ENCODE peak calls at places on chromosomes 13 and 19, in eight cellular contexts. X is Calu3, D is astrocyte, W is upper lobe of left lung, J is WTC11, I is HFFc6, Y is PC-9, R is cardiac muscle cell. M is an unnamed sample.

GRCh38 chr19:21584532-21584931 is 79.1 kb downstream of the ZNF429 start:
- DNase-seq in X (no peak), D (no peak), W (no peak), J (no peak), I (no peak), Y (no peak), R (no peak), M (no peak)

GRCh38 chr19:19530423-19530804 is 1.7 kb downstream of the YJEFN3 start:
- DNase-seq in X (no peak), D (no peak), W (no peak), J (no peak), I (no peak), Y (no peak), R (peak; percentile 34), M (no peak)

GRCh38 chr19:17802137-17802858 is 7.4 kb downstream of the B3GNT3 start:
- DNase-seq in X (no peak), D (no peak), W (no peak), J (no peak), I (no peak), Y (no peak), R (no peak), M (no peak)

GRCh38 chr13:39401091-39401647 is 201.8 kb downstream of the LHFPL6 start:
- DNase-seq in X (no peak), D (no peak), W (no peak), J (no peak), I (no peak), Y (no peak), R (no peak), M (no peak)

GRCh38 chr13:99995503-99996176 is 14.1 kb downstream of the ZIC2 start:
- DNase-seq in X (no peak), D (no peak), W (no peak), J (no peak), I (no peak), Y (no peak), R (no peak), M (no peak)

GRCh38 chr19:51971624-51972023 is 15.0 kb downstream of the ZNF350 start:
- DNase-seq in X (peak; percentile 5), D (peak; percentile 24), W (no peak), J (no peak), I (no peak), Y (no peak), R (peak; percentile 22), M (no peak)

GRCh38 chr13:110644892-110645521 is 29.7 kb downstream of the NAXD start:
- DNase-seq in X (no peak), D (peak; percentile 48), W (peak; percentile 68), J (peak; percentile 89), I (peak; percentile 71), Y (no peak), R (peak; percentile 65), M (no peak)

GRCh38 chr19:18684642-18684993 is 1.1 kb downstream of the CRTC1 start:
- DNase-seq in X (no peak), D (no peak), W (no peak), J (no peak), I (no peak), Y (no peak), R (no peak), M (no peak)

GRCh38 chr13:28685892-28686291 is 27.0 kb downstream of the POMP start:
- DNase-seq in X (no peak), D (no peak), W (no peak), J (no peak), I (no peak), Y (no peak), R (no peak), M (no peak)

GRCh38 chr13:35470671-35471465 is 5.6 kb downstream of the MAB21L1 start:
- DNase-seq in X (no peak), D (peak; percentile 25), W (no peak), J (peak; percentile 72), I (peak; percentile 74), Y (no peak), R (peak; percentile 48), M (no peak)

GRCh38 chr13:30079501-30079900 is 227.8 kb downstream of the KATNAL1 start:
- DNase-seq in X (no peak), D (no peak), W (no peak), J (no peak), I (no peak), Y (no peak), R (no peak), M (no peak)

GRCh38 chr13:27822258-27822872 is 30.1 kb downstream of the GSX1 start:
- DNase-seq in X (no peak), D (no peak), W (no peak), J (no peak), I (no peak), Y (no peak), R (no peak), M (no peak)

GRCh38 chr13:42876270-42876714 is 94.9 kb downstream of the FAM216B start:
- DNase-seq in X (no peak), D (no peak), W (no peak), J (no peak), I (no peak), Y (no peak), R (peak; percentile 35), M (no peak)

GRCh38 chr13:26053418-26053980 is 1.7 kb upstream of the SHISA2 start:
- DNase-seq in X (no peak), D (no peak), W (no peak), J (no peak), I (no peak), Y (no peak), R (no peak), M (no peak)

GRCh38 chr19:42542791-42543190 is 14.5 kb upstream of the CEACAM1 start:
- DNase-seq in X (no peak), D (no peak), W (no peak), J (no peak), I (no peak), Y (no peak), R (no peak), M (no peak)

GRCh38 chr19:38684078-38684861 is 36.8 kb downstream of the ACTN4 start:
- DNase-seq in X (peak; percentile 96), D (peak; percentile 84), W (peak; percentile 84), J (no peak), I (peak; percentile 94), Y (peak; percentile 95), R (peak; percentile 94), M (no peak)

GRCh38 chr13:49366841-49367240 is 77.0 kb downstream of the CAB39L start:
- DNase-seq in X (no peak), D (peak; percentile 16), W (no peak), J (no peak), I (peak; percentile 39), Y (no peak), R (peak; percentile 37), M (no peak)

GRCh38 chr13:49368688-49369087 is 75.2 kb downstream of the CAB39L start:
- DNase-seq in X (no peak), D (no peak), W (no peak), J (no peak), I (no peak), Y (no peak), R (no peak), M (no peak)

GRCh38 chr13:49370390-49370789 is 73.5 kb downstream of the CAB39L start:
- DNase-seq in X (no peak), D (no peak), W (no peak), J (no peak), I (no peak), Y (no peak), R (no peak), M (no peak)

GRCh38 chr13:49369876-49370275 is 74.0 kb downstream of the CAB39L start:
- DNase-seq in X (no peak), D (no peak), W (no peak), J (no peak), I (no peak), Y (no peak), R (no peak), M (no peak)

GRCh38 chr13:49367640-49368431 is 76.0 kb downstream of the CAB39L start:
- DNase-seq in X (no peak), D (peak; percentile 18), W (no peak), J (no peak), I (no peak), Y (no peak), R (peak; percentile 34), M (no peak)
- TF ChIP-seq CTCF in X (no peak), D (no peak), W (no peak), J (no peak), I (no peak), Y (no peak), R (no peak), M (no peak)

GRCh38 chr19:10333758-10334339 is 520 bp upstream of the RAVER1 start:
- DNase-seq in X (no peak), D (peak; percentile 1), W (no peak), J (no peak), I (peak; percentile 11), Y (peak; percentile 39), R (no peak), M (no peak)

GRCh38 chr19:10329555-10329954 is 3.8 kb downstream of the RAVER1 start:
- DNase-seq in X (no peak), D (no peak), W (no peak), J (no peak), I (no peak), Y (no peak), R (no peak), M (no peak)

GRCh38 chr19:10334340-10335148 is 1.2 kb upstream of the RAVER1 start:
- DNase-seq in X (peak; percentile 92), D (peak; percentile 87), W (peak; percentile 97), J (peak; percentile 95), I (peak; percentile 96), Y (peak; percentile 94), R (peak; percentile 98), M (no peak)

GRCh38 chr19:10332965-10333757 is at the start of gene RAVER1:
- DNase-seq in X (peak; percentile 94), D (peak; percentile 90), W (peak; percentile 97), J (peak; percentile 98), I (peak; percentile 95), Y (peak; percentile 91), R (peak; percentile 99), M (peak; percentile 96)

GRCh38 chr19:10332158-10332964 is 968 bp downstream of the RAVER1 start:
- DNase-seq in X (no peak), D (no peak), W (no peak), J (no peak), I (no peak), Y (peak; percentile 36), R (no peak), M (no peak)
- TF ChIP-seq CTCF in X (no peak), D (no peak), W (no peak), J (no peak), I (peak; percentile 54), Y (no peak), R (no peak), M (no peak)

GRCh38 chr13:97880298-97880675 is 73.2 kb upstream of the IPO5 start:
- DNase-seq in X (no peak), D (no peak), W (no peak), J (no peak), I (no peak), Y (no peak), R (no peak), M (no peak)
- TF ChIP-seq CTCF in X (no peak), D (no peak), W (no peak), J (no peak), I (peak; percentile 44), Y (no peak), R (no peak), M (no peak)

DNA sequence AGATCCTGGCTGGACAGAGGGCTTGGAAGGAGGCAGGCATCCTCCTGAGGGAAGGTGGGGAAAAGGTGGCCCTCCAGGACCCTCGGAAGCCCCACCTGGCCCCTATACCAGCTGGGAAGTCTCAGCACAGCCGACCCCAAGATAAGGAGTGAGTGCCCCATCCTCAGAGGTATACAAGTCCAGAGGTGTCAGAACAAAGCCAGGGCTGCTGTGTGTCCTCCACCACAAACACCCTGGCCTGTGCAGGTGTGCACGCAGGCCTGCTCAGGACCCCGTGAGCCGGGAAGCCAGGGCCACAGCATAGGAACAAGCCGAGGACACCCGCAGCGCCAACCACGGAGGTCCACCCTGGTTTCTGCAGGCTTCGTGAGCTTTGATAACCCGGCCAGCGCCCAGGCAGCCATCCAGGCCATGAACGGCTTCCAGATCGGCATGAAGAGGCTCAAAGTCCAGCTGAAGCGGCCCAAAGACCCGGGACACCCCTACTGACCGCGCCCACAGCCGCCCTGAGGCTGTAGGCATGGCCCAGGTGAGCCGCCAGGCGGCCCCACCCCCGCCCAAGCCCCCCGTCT is 68.6 kb downstream of the CELF5 start:
- DNase-seq in X (no peak), D (no peak), W (no peak), J (no peak), I (no peak), Y (no peak), R (no peak), M (no peak)
- TF ChIP-seq CTCF in X (no peak), D (no peak), W (no peak), J (no peak), I (no peak), Y (no peak), R (no peak), M (no peak)

M was measured in natural killer cell.